ENCODE peak calls at places on chromosomes 5 and 9, in ten cellular contexts. One of them, this sample, is unnamed.
A peak's percentile ranks its signal among the peaks of the same experiment; 100 is the strongest.

GRCh38 chr9:137127301-137128157 is 11.4 kb upstream of the GRIN1 start:
- DNase-seq in NAMALWA: peak; percentile 86
- DNase-seq in activated CD4-positive, alpha-beta T cell treated with anti-CD3 and anti-CD28 coated beads for 24 hours: no peak
- DNase-seq in GM20000: no peak
- DNase-seq in NCI-H460: no peak
- DNase-seq in foreskin fibroblast: no peak
- DNase-seq in Calu3: peak; percentile 3
- DNase-seq in memory B cell: no peak
- DNase-seq in NCI-H2081: no peak
- DNase-seq in stimulated activated CD4-positive, alpha-beta T cell treated with anti-CD3 and anti-CD28 coated beads, Interleukin-2, amount 100 ng/mL, for 48 hours: no peak
- DNase-seq in this sample: no peak

GRCh38 chr9:121708768-121709488 is 57.5 kb downstream of the DAB2IP start:
- DNase-seq in NAMALWA: no peak
- DNase-seq in activated CD4-positive, alpha-beta T cell treated with anti-CD3 and anti-CD28 coated beads for 24 hours: no peak
- DNase-seq in GM20000: no peak
- DNase-seq in NCI-H460: no peak
- DNase-seq in foreskin fibroblast: no peak
- DNase-seq in Calu3: no peak
- DNase-seq in memory B cell: no peak
- DNase-seq in NCI-H2081: no peak
- DNase-seq in stimulated activated CD4-positive, alpha-beta T cell treated with anti-CD3 and anti-CD28 coated beads, Interleukin-2, amount 100 ng/mL, for 48 hours: no peak
- DNase-seq in this sample: no peak

GRCh38 chr9:123084256-123084655 is 50.8 kb downstream of the GPR21 start:
- DNase-seq in NAMALWA: no peak
- DNase-seq in activated CD4-positive, alpha-beta T cell treated with anti-CD3 and anti-CD28 coated beads for 24 hours: no peak
- DNase-seq in GM20000: no peak
- DNase-seq in NCI-H460: no peak
- DNase-seq in foreskin fibroblast: no peak
- DNase-seq in Calu3: no peak
- DNase-seq in memory B cell: no peak
- DNase-seq in NCI-H2081: no peak
- DNase-seq in stimulated activated CD4-positive, alpha-beta T cell treated with anti-CD3 and anti-CD28 coated beads, Interleukin-2, amount 100 ng/mL, for 48 hours: no peak
- DNase-seq in this sample: no peak

GRCh38 chr9:122347348-122348287 is 23.2 kb upstream of the PTGS1 start:
- DNase-seq in NAMALWA: peak; percentile 27
- DNase-seq in activated CD4-positive, alpha-beta T cell treated with anti-CD3 and anti-CD28 coated beads for 24 hours: no peak
- DNase-seq in GM20000: no peak
- DNase-seq in NCI-H460: no peak
- DNase-seq in foreskin fibroblast: no peak
- DNase-seq in Calu3: peak; percentile 9
- DNase-seq in memory B cell: no peak
- DNase-seq in NCI-H2081: no peak
- DNase-seq in stimulated activated CD4-positive, alpha-beta T cell treated with anti-CD3 and anti-CD28 coated beads, Interleukin-2, amount 100 ng/mL, for 48 hours: no peak
- DNase-seq in this sample: no peak

GRCh38 chr5:26813235-26813634 is 225.2 kb downstream of the CDH9 start:
- DNase-seq in NAMALWA: no peak
- DNase-seq in activated CD4-positive, alpha-beta T cell treated with anti-CD3 and anti-CD28 coated beads for 24 hours: no peak
- DNase-seq in GM20000: no peak
- DNase-seq in NCI-H460: no peak
- DNase-seq in foreskin fibroblast: no peak
- DNase-seq in Calu3: no peak
- DNase-seq in memory B cell: no peak
- DNase-seq in NCI-H2081: no peak
- DNase-seq in stimulated activated CD4-positive, alpha-beta T cell treated with anti-CD3 and anti-CD28 coated beads, Interleukin-2, amount 100 ng/mL, for 48 hours: no peak
- DNase-seq in this sample: no peak

GRCh38 chr5:78280261-78280660 is 14.2 kb downstream of the AP3B1 start:
- DNase-seq in NAMALWA: no peak
- DNase-seq in activated CD4-positive, alpha-beta T cell treated with anti-CD3 and anti-CD28 coated beads for 24 hours: no peak
- DNase-seq in GM20000: no peak
- DNase-seq in NCI-H460: no peak
- DNase-seq in foreskin fibroblast: no peak
- DNase-seq in Calu3: no peak
- DNase-seq in memory B cell: no peak
- DNase-seq in NCI-H2081: no peak
- DNase-seq in stimulated activated CD4-positive, alpha-beta T cell treated with anti-CD3 and anti-CD28 coated beads, Interleukin-2, amount 100 ng/mL, for 48 hours: no peak
- DNase-seq in this sample: no peak

GRCh38 chr5:82812575-82812974 is 264.6 kb downstream of the TMEM167A start:
- DNase-seq in NAMALWA: no peak
- DNase-seq in activated CD4-positive, alpha-beta T cell treated with anti-CD3 and anti-CD28 coated beads for 24 hours: no peak
- DNase-seq in GM20000: no peak
- DNase-seq in NCI-H460: no peak
- DNase-seq in foreskin fibroblast: no peak
- DNase-seq in Calu3: no peak
- DNase-seq in memory B cell: no peak
- DNase-seq in NCI-H2081: no peak
- DNase-seq in stimulated activated CD4-positive, alpha-beta T cell treated with anti-CD3 and anti-CD28 coated beads, Interleukin-2, amount 100 ng/mL, for 48 hours: no peak
- DNase-seq in this sample: no peak

GRCh38 chr9:111102793-111103474 is 64.7 kb upstream of the LPAR1 start:
- DNase-seq in NAMALWA: no peak
- DNase-seq in activated CD4-positive, alpha-beta T cell treated with anti-CD3 and anti-CD28 coated beads for 24 hours: no peak
- DNase-seq in GM20000: no peak
- DNase-seq in NCI-H460: no peak
- DNase-seq in foreskin fibroblast: no peak
- DNase-seq in Calu3: no peak
- DNase-seq in memory B cell: no peak
- DNase-seq in NCI-H2081: no peak
- DNase-seq in stimulated activated CD4-positive, alpha-beta T cell treated with anti-CD3 and anti-CD28 coated beads, Interleukin-2, amount 100 ng/mL, for 48 hours: no peak
- DNase-seq in this sample: no peak

GRCh38 chr9:131630206-131630831 is 85.0 kb downstream of the PRRT1B start:
- DNase-seq in NAMALWA: no peak
- DNase-seq in activated CD4-positive, alpha-beta T cell treated with anti-CD3 and anti-CD28 coated beads for 24 hours: no peak
- DNase-seq in GM20000: peak; percentile 61
- DNase-seq in NCI-H460: no peak
- DNase-seq in foreskin fibroblast: no peak
- DNase-seq in Calu3: no peak
- DNase-seq in memory B cell: peak; percentile 56
- DNase-seq in NCI-H2081: no peak
- DNase-seq in stimulated activated CD4-positive, alpha-beta T cell treated with anti-CD3 and anti-CD28 coated beads, Interleukin-2, amount 100 ng/mL, for 48 hours: no peak
- DNase-seq in this sample: no peak

GRCh38 chr5:72788851-72789505 is 27.5 kb upstream of the TNPO1 start:
- DNase-seq in NAMALWA: no peak
- DNase-seq in activated CD4-positive, alpha-beta T cell treated with anti-CD3 and anti-CD28 coated beads for 24 hours: no peak
- DNase-seq in GM20000: no peak
- DNase-seq in NCI-H460: peak; percentile 5
- DNase-seq in foreskin fibroblast: peak; percentile 39
- DNase-seq in Calu3: peak; percentile 46
- DNase-seq in memory B cell: no peak
- DNase-seq in NCI-H2081: no peak
- DNase-seq in stimulated activated CD4-positive, alpha-beta T cell treated with anti-CD3 and anti-CD28 coated beads, Interleukin-2, amount 100 ng/mL, for 48 hours: no peak
- DNase-seq in this sample: no peak

GRCh38 chr5:176528301-176528700 is 8.9 kb downstream of the RNF44 start:
- DNase-seq in NAMALWA: no peak
- DNase-seq in activated CD4-positive, alpha-beta T cell treated with anti-CD3 and anti-CD28 coated beads for 24 hours: no peak
- DNase-seq in GM20000: peak; percentile 32
- DNase-seq in NCI-H460: no peak
- DNase-seq in foreskin fibroblast: no peak
- DNase-seq in Calu3: no peak
- DNase-seq in memory B cell: no peak
- DNase-seq in NCI-H2081: no peak
- DNase-seq in stimulated activated CD4-positive, alpha-beta T cell treated with anti-CD3 and anti-CD28 coated beads, Interleukin-2, amount 100 ng/mL, for 48 hours: no peak
- DNase-seq in this sample: no peak

GRCh38 chr9:121727295-121728028 is 76.0 kb downstream of the DAB2IP start:
- DNase-seq in NAMALWA: no peak
- DNase-seq in activated CD4-positive, alpha-beta T cell treated with anti-CD3 and anti-CD28 coated beads for 24 hours: no peak
- DNase-seq in GM20000: no peak
- DNase-seq in NCI-H460: no peak
- DNase-seq in foreskin fibroblast: no peak
- DNase-seq in Calu3: no peak
- DNase-seq in memory B cell: no peak
- DNase-seq in NCI-H2081: no peak
- DNase-seq in stimulated activated CD4-positive, alpha-beta T cell treated with anti-CD3 and anti-CD28 coated beads, Interleukin-2, amount 100 ng/mL, for 48 hours: no peak
- DNase-seq in this sample: no peak

GRCh38 chr9:16671591-16672137 is 198.8 kb downstream of the BNC2 start:
- DNase-seq in NAMALWA: no peak
- DNase-seq in activated CD4-positive, alpha-beta T cell treated with anti-CD3 and anti-CD28 coated beads for 24 hours: no peak
- DNase-seq in GM20000: no peak
- DNase-seq in NCI-H460: no peak
- DNase-seq in foreskin fibroblast: peak; percentile 92
- DNase-seq in Calu3: no peak
- DNase-seq in memory B cell: no peak
- DNase-seq in NCI-H2081: no peak
- DNase-seq in stimulated activated CD4-positive, alpha-beta T cell treated with anti-CD3 and anti-CD28 coated beads, Interleukin-2, amount 100 ng/mL, for 48 hours: no peak
- DNase-seq in this sample: no peak

GRCh38 chr9:98303556-98304125 is 48.2 kb upstream of the TBC1D2 start:
- DNase-seq in NAMALWA: no peak
- DNase-seq in activated CD4-positive, alpha-beta T cell treated with anti-CD3 and anti-CD28 coated beads for 24 hours: no peak
- DNase-seq in GM20000: no peak
- DNase-seq in NCI-H460: no peak
- DNase-seq in foreskin fibroblast: no peak
- DNase-seq in Calu3: no peak
- DNase-seq in memory B cell: no peak
- DNase-seq in NCI-H2081: no peak
- DNase-seq in stimulated activated CD4-positive, alpha-beta T cell treated with anti-CD3 and anti-CD28 coated beads, Interleukin-2, amount 100 ng/mL, for 48 hours: no peak
- DNase-seq in this sample: no peak

GRCh38 chr5:2022436-2022835 is 139.7 kb upstream of the IRX4 start:
- DNase-seq in NAMALWA: no peak
- DNase-seq in activated CD4-positive, alpha-beta T cell treated with anti-CD3 and anti-CD28 coated beads for 24 hours: no peak
- DNase-seq in GM20000: no peak
- DNase-seq in NCI-H460: no peak
- DNase-seq in foreskin fibroblast: no peak
- DNase-seq in Calu3: no peak
- DNase-seq in memory B cell: no peak
- DNase-seq in NCI-H2081: no peak
- DNase-seq in stimulated activated CD4-positive, alpha-beta T cell treated with anti-CD3 and anti-CD28 coated beads, Interleukin-2, amount 100 ng/mL, for 48 hours: no peak
- DNase-seq in this sample: no peak

GRCh38 chr9:126506361-126507317 is 107.1 kb upstream of the LMX1B start:
- DNase-seq in NAMALWA: no peak
- DNase-seq in activated CD4-positive, alpha-beta T cell treated with anti-CD3 and anti-CD28 coated beads for 24 hours: no peak
- DNase-seq in GM20000: no peak
- DNase-seq in NCI-H460: no peak
- DNase-seq in foreskin fibroblast: no peak
- DNase-seq in Calu3: no peak
- DNase-seq in memory B cell: no peak
- DNase-seq in NCI-H2081: no peak
- DNase-seq in stimulated activated CD4-positive, alpha-beta T cell treated with anti-CD3 and anti-CD28 coated beads, Interleukin-2, amount 100 ng/mL, for 48 hours: no peak
- DNase-seq in this sample: no peak

GRCh38 chr5:142013734-142014495 is 1.1 kb upstream of the GNPDA1 start:
- DNase-seq in NAMALWA: peak; percentile 18
- DNase-seq in activated CD4-positive, alpha-beta T cell treated with anti-CD3 and anti-CD28 coated beads for 24 hours: no peak
- DNase-seq in GM20000: no peak
- DNase-seq in NCI-H460: no peak
- DNase-seq in foreskin fibroblast: peak; percentile 87
- DNase-seq in Calu3: no peak
- DNase-seq in memory B cell: no peak
- DNase-seq in NCI-H2081: no peak
- DNase-seq in stimulated activated CD4-positive, alpha-beta T cell treated with anti-CD3 and anti-CD28 coated beads, Interleukin-2, amount 100 ng/mL, for 48 hours: no peak
- DNase-seq in this sample: no peak

GRCh38 chr9:36867672-36868471 is 166.2 kb downstream of the PAX5 start:
- DNase-seq in NAMALWA: no peak
- DNase-seq in activated CD4-positive, alpha-beta T cell treated with anti-CD3 and anti-CD28 coated beads for 24 hours: no peak
- DNase-seq in GM20000: no peak
- DNase-seq in NCI-H460: no peak
- DNase-seq in foreskin fibroblast: no peak
- DNase-seq in Calu3: no peak
- DNase-seq in memory B cell: no peak
- DNase-seq in NCI-H2081: peak; percentile 76
- DNase-seq in stimulated activated CD4-positive, alpha-beta T cell treated with anti-CD3 and anti-CD28 coated beads, Interleukin-2, amount 100 ng/mL, for 48 hours: no peak
- DNase-seq in this sample: no peak

GRCh38 chr5:90173299-90174030 is 236.1 kb downstream of the CETN3 start:
- DNase-seq in NAMALWA: no peak
- DNase-seq in activated CD4-positive, alpha-beta T cell treated with anti-CD3 and anti-CD28 coated beads for 24 hours: no peak
- DNase-seq in GM20000: no peak
- DNase-seq in NCI-H460: no peak
- DNase-seq in foreskin fibroblast: no peak
- DNase-seq in Calu3: no peak
- DNase-seq in memory B cell: no peak
- DNase-seq in NCI-H2081: no peak
- DNase-seq in stimulated activated CD4-positive, alpha-beta T cell treated with anti-CD3 and anti-CD28 coated beads, Interleukin-2, amount 100 ng/mL, for 48 hours: no peak
- DNase-seq in this sample: no peak

GRCh38 chr9:99173570-99174504 is 47.9 kb downstream of the ALG2 start:
- DNase-seq in NAMALWA: no peak
- DNase-seq in activated CD4-positive, alpha-beta T cell treated with anti-CD3 and anti-CD28 coated beads for 24 hours: no peak
- DNase-seq in GM20000: peak; percentile 34
- DNase-seq in NCI-H460: peak; percentile 21
- DNase-seq in foreskin fibroblast: no peak
- DNase-seq in Calu3: peak; percentile 10
- DNase-seq in memory B cell: no peak
- DNase-seq in NCI-H2081: no peak
- DNase-seq in stimulated activated CD4-positive, alpha-beta T cell treated with anti-CD3 and anti-CD28 coated beads, Interleukin-2, amount 100 ng/mL, for 48 hours: no peak
- DNase-seq in this sample: no peak

GRCh38 chr9:130869250-130869649 is 27.4 kb downstream of the QRFP start:
- DNase-seq in NAMALWA: peak; percentile 19
- DNase-seq in activated CD4-positive, alpha-beta T cell treated with anti-CD3 and anti-CD28 coated beads for 24 hours: no peak
- DNase-seq in GM20000: no peak
- DNase-seq in NCI-H460: no peak
- DNase-seq in foreskin fibroblast: no peak
- DNase-seq in Calu3: no peak
- DNase-seq in memory B cell: no peak
- DNase-seq in NCI-H2081: no peak
- DNase-seq in stimulated activated CD4-positive, alpha-beta T cell treated with anti-CD3 and anti-CD28 coated beads, Interleukin-2, amount 100 ng/mL, for 48 hours: no peak
- DNase-seq in this sample: no peak

This sample was measured in Panc1.